ENCODE peak calls at places on chromosomes 11 and 22, in eight cellular contexts. I is activated CD8-positive, alpha-beta T cell treated with anti-CD3 and anti-CD28 coated beads for 36 hours; T is RWPE1; K is uterus; O is cardiac fibroblast; B is SK-N-SH; Y is prostate gland; X is tibial nerve. Q is an unnamed sample.

GRCh38 chr11:28146123-28146751 is 38.0 kb downstream of the METTL15 start:
- DNase-seq in T (peak), X (no peak), Y (no peak), I (no peak), K (no peak), B (no peak), O (peak), Q (no peak)

GRCh38 chr11:93727985-93728791 is 13.1 kb downstream of the TAF1D start:
- DNase-seq in K (no peak), I (no peak), X (no peak), T (no peak), Y (no peak), B (no peak), O (no peak), Q (no peak)

GRCh38 chr22:37457093-37457893 is 28.9 kb downstream of the MFNG start:
- DNase-seq in O (peak), X (peak), I (peak), K (peak), B (peak), T (peak), Y (peak), Q (peak)

GRCh38 chr11:66856496-66857233 is at the start of gene LRFN4:
- DNase-seq in O (no peak), Y (no peak), K (peak), T (peak), I (no peak), X (no peak), B (peak), Q (no peak)

GRCh38 chr11:45321031-45321595 is 35.0 kb upstream of the SYT13 start:
- DNase-seq in I (no peak), B (no peak), Y (no peak), X (no peak), K (no peak), T (no peak), O (no peak), Q (no peak)

GRCh38 chr11:35144103-35144741 is 5.3 kb downstream of the CD44 start:
- DNase-seq in X (no peak), I (peak), O (peak), K (no peak), B (no peak), Y (peak), T (peak), Q (peak)

GRCh38 chr22:18012528-18012927 is 11.8 kb downstream of the MICAL3 start:
- DNase-seq in Y (no peak), I (no peak), T (peak), X (no peak), K (no peak), B (no peak), O (peak), Q (no peak)

GRCh38 chr22:23583836-23584235 is 3.7 kb upstream of the IGLL1 start:
- DNase-seq in T (no peak), I (no peak), K (no peak), B (no peak), X (no peak), Y (no peak), O (no peak), Q (no peak)

GRCh38 chr11:27459191-27459590 is 13.4 kb downstream of the LGR4 start:
- DNase-seq in O (no peak), K (no peak), I (no peak), X (no peak), Y (no peak), B (no peak), T (no peak), Q (no peak)

GRCh38 chr11:102807921-102808320 is 10.0 kb upstream of the MMP1 start:
- DNase-seq in K (no peak), T (no peak), Y (no peak), O (peak), X (no peak), I (peak), B (peak), Q (no peak)

GRCh38 chr11:115921986-115922385 is 417.8 kb upstream of the CADM1 start:
- DNase-seq in X (no peak), B (no peak), O (no peak), Y (no peak), K (no peak), I (no peak), T (no peak), Q (no peak)

GRCh38 chr11:1838077-1838425 is 730 bp upstream of the TNNI2 start:
- DNase-seq in I (peak), O (no peak), Y (no peak), K (no peak), T (no peak), B (no peak), X (no peak), Q (no peak)

GRCh38 chr11:1835671-1836010 is 851 bp downstream of the SYT8 start:
- DNase-seq in B (no peak), I (no peak), T (no peak), K (no peak), O (no peak), Y (no peak), X (no peak), Q (no peak)

GRCh38 chr11:1834791-1835670 is at the start of gene SYT8:
- DNase-seq in B (peak), T (no peak), K (no peak), Y (no peak), X (no peak), I (no peak), O (no peak), Q (no peak)

GRCh38 chr11:1837171-1838076 is 1.4 kb upstream of the TNNI2 start:
- DNase-seq in Y (no peak), X (peak), I (peak), O (peak), T (peak), B (peak), K (peak), Q (no peak)

DNA sequence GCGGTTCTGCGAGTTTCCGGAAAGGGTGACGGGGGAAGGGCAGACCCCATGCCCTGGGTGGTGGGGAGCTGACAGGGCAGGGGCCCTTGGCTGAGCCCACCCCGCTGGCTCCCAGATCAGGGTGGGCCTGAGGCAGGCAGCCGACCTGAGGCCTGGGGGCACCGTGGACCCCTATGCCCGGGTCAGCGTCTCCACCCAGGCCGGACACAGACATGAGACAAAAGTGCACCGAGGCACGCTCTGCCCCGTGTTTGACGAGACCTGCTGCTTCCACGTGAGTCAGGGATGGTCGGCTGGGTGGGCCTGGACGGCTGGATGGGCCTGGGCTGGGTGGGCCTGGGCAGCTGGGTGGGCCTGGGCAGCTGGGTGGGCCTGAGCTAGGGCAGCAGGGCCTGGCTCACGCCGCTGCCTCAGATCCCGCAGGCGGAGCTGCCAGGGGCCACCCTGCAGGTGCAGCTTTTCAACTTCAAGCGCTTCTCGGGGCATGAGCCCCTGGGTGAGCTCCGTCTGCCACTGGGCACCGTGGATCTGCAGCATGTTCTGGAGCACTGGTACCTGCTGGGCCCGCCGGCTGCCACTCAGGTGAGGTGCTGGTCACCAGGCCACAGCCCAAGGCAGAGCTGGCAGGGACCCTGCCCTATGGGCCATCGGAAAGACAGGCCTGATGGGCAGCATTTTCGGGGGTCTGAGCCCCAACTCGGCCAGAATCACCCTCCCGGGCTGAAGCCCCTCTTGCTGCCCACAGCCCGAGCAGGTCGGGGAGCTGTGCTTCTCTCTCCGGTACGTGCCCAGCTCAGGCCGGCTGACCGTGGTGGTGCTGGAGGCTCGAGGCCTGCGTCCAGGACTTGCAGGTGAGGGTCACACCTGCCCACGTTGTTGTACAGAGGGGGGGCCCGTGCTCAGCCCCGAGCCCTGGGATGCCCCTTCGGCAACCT is 1.5 kb downstream of the SYT8 start:
- DNase-seq in K (no peak), B (no peak), X (no peak), Y (no peak), O (no peak), T (no peak), I (no peak), Q (no peak)
- TF ChIP-seq CTCF in K (no peak), B (no peak), X (no peak), Y (no peak), O (no peak), T (no peak), I (no peak), Q (no peak)

GRCh38 chr11:73158356-73159051 is 16.4 kb upstream of the FCHSD2 start:
- DNase-seq in X (no peak), K (no peak), O (peak), I (no peak), T (no peak), B (peak), Y (no peak), Q (no peak)

GRCh38 chr11:73154178-73154577 is 12.1 kb upstream of the FCHSD2 start:
- DNase-seq in T (no peak), K (peak), Y (no peak), I (peak), B (no peak), X (no peak), O (no peak), Q (no peak)

GRCh38 chr11:73157141-73158010 is 15.3 kb upstream of the FCHSD2 start:
- DNase-seq in T (no peak), O (peak), B (peak), Y (no peak), K (peak), I (peak), X (no peak), Q (no peak)

GRCh38 chr11:73156114-73156513 is 14.0 kb upstream of the FCHSD2 start:
- DNase-seq in X (no peak), I (no peak), O (no peak), B (no peak), Y (no peak), T (no peak), K (no peak), Q (no peak)

GRCh38 chr11:73156686-73157085 is 14.6 kb upstream of the FCHSD2 start:
- DNase-seq in T (no peak), I (no peak), O (no peak), Y (no peak), B (no peak), X (no peak), K (no peak), Q (no peak)
- TF ChIP-seq CTCF in T (no peak), I (no peak), O (no peak), Y (no peak), B (no peak), X (no peak), K (no peak), Q (no peak)

GRCh38 chr11:70948416-70948815 is 304.0 kb downstream of the SHANK2 start:
- DNase-seq in K (no peak), Y (no peak), B (no peak), T (no peak), X (no peak), O (no peak), I (no peak), Q (no peak)

GRCh38 chr11:70944141-70944540 is 308.2 kb downstream of the SHANK2 start:
- DNase-seq in B (no peak), T (no peak), K (no peak), X (no peak), Y (no peak), I (no peak), O (no peak), Q (no peak)

GRCh38 chr11:70944636-70945035 is 307.7 kb downstream of the SHANK2 start:
- DNase-seq in B (no peak), T (no peak), Y (no peak), I (no peak), O (no peak), K (no peak), X (no peak), Q (no peak)

GRCh38 chr11:70942593-70942992 is 309.8 kb downstream of the SHANK2 start:
- DNase-seq in T (no peak), O (peak), K (no peak), X (no peak), Y (no peak), I (peak), B (no peak), Q (no peak)
- TF ChIP-seq CTCF in T (no peak), O (peak), K (no peak), X (no peak), Y (no peak), I (peak), B (peak), Q (no peak)

GRCh38 chr22:26442086-26442756 is 13.2 kb downstream of the ASPHD2 start:
- DNase-seq in O (peak), X (no peak), B (no peak), I (no peak), T (no peak), Y (no peak), K (no peak), Q (no peak)
- TF ChIP-seq CTCF in O (no peak), X (no peak), B (no peak), I (no peak), T (no peak), Y (no peak), K (no peak), Q (no peak)

GRCh38 chr11:9461760-9462134 is 935 bp downstream of the ZNF143 start:
- DNase-seq in O (peak), X (no peak), K (no peak), B (peak), Y (no peak), T (no peak), I (no peak), Q (no peak)

GRCh38 chr11:9462172-9462799 is 1.5 kb downstream of the ZNF143 start:
- DNase-seq in T (no peak), K (no peak), Y (no peak), I (no peak), B (no peak), O (peak), X (no peak), Q (no peak)

GRCh38 chr11:9460322-9461067 is at the start of gene ZNF143:
- DNase-seq in K (peak), Y (peak), B (peak), T (peak), O (peak), I (peak), X (peak), Q (peak)

GRCh38 chr11:9459573-9460321 is 1.1 kb upstream of the ZNF143 start:
- DNase-seq in Y (peak), K (no peak), T (peak), X (peak), I (peak), B (peak), O (peak), Q (no peak)

DNA sequence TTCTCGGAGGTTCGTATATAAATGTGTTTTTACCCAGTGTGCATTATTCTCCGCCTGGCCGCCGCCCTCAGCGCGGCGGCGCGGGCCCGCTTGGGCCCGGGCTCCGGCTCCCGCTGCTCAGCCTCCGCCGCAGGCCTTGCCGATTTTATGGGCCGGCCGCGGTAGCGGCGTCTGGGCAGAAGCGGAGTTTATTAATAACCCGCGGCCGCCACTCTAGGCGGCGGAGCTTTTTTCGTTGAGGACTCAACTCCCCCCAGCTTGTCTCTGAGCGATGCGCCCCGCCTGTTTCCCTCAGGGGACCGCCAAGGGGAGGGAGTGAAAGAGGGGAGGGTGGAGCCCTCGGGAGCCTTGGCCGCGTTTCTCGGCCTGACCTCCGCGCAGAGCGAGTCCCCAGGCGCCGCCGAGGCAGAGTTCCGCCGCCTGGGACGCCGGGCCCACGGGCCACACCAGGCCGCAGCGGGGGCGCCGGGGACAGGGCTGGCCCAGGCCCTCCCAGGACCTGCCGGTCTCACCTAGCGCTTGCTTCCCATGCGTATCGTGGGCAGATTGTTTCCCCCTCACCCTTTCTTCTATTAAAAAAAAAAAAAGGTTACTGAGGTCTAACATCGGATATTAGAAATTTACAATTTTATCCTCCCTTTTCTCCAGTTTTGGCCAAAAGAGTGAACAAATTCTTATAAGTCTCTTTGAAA is 402 bp downstream of the ZNF143 start:
- DNase-seq in B (peak), T (peak), I (peak), K (peak), Y (peak), O (peak), X (peak), Q (peak)
- TF ChIP-seq CTCF in B (no peak), T (no peak), I (no peak), K (no peak), Y (peak), O (no peak), X (no peak), Q (no peak)

DNA sequence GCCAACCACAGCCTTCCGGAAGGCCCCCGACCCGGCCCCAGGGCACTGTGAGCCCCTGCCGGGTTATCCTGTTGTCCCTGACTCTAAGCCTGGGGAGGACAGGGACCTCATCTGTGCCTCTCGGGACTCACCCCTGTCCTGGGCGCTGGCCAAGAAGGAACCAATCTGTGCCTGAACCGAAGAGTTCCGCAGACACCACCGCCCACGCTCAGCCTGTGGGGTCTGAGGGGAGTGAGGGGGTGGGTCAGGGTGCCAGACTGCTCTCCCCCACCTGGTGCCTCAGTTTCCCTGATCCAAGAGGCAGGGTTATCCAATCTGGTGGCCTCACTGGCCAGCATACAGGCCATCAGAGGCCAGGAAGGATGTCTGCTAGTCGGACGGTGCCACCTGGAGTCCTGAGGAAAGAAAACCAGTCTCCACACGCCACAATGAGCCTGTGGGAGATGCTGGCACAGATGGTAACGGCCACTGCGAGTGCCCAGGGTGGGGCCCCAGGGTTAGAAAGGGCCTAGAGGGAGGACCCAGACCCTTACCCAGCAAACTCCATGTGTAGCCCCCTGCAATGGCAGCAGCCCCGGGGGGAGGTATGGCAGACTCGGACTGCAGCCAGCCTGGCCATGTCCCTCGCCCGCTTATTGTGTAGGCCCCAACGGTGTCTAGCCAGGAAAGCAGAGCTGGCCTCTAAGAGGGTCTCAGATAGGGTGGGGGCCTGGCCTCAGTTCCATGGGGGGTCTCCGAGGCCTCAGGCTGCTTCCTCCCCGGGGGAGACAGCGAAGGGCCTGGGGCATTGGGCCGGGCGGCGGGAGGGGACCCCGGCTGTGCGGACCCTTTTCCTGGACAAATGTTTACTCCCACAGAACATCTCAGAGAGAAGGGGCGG is 827 bp upstream of the TNNT3 start:
- DNase-seq in T (no peak), I (no peak), K (peak), X (no peak), Y (no peak), O (no peak), B (peak), Q (no peak)
- TF ChIP-seq CTCF in T (no peak), I (no peak), K (no peak), X (no peak), Y (no peak), O (no peak), B (peak), Q (no peak)